ENCODE peak calls at places on chromosomes 7 and 10, in nine cellular contexts. G is endothelial cell of umbilical vein, K is esophagus muscularis mucosa, U is HCT116, F is stomach, N is HepG2, Q is suprapubic skin, D is spleen, S is GM23338. O is an unnamed sample.

GRCh38 chr7:46759711-46760480 is 822.0 kb downstream of the TNS3 start:
- DNase-seq in S (no peak), K (no peak), D (no peak), G (peak), N (no peak), Q (no peak), F (no peak), U (no peak), O (no peak)

GRCh38 chr7:73613954-73614735 is 10.2 kb downstream of the MLXIPL start:
- DNase-seq in S (no peak), D (no peak), F (no peak), G (no peak), U (no peak), N (peak), K (no peak), Q (no peak), O (no peak)

GRCh38 chr10:49736564-49737113 is 25.5 kb downstream of the OGDHL start:
- DNase-seq in K (peak), Q (no peak), G (no peak), D (no peak), U (no peak), N (no peak), S (no peak), F (no peak), O (no peak)

GRCh38 chr10:109047856-109048255 is 875.5 kb downstream of the XPNPEP1 start:
- DNase-seq in G (no peak), S (no peak), F (no peak), Q (peak), K (no peak), N (no peak), U (no peak), D (peak), O (no peak)

GRCh38 chr7:11727864-11728263 is 104.1 kb downstream of the THSD7A start:
- DNase-seq in K (no peak), N (no peak), F (no peak), D (no peak), Q (no peak), G (no peak), S (no peak), U (no peak), O (no peak)

GRCh38 chr7:129646369-129647021 is 35.0 kb downstream of the NRF1 start:
- DNase-seq in S (peak), N (no peak), D (no peak), F (no peak), Q (no peak), U (no peak), G (no peak), K (no peak), O (no peak)

GRCh38 chr10:89516149-89516832 is 19.1 kb downstream of the SLC16A12 start:
- DNase-seq in K (no peak), S (peak), G (no peak), U (no peak), Q (no peak), F (no peak), N (no peak), D (no peak), O (no peak)

GRCh38 chr7:154864531-154864908 is 138.4 kb downstream of the PAXIP1 start:
- DNase-seq in U (no peak), F (no peak), K (no peak), N (no peak), G (no peak), S (no peak), D (no peak), Q (no peak), O (no peak)

GRCh38 chr10:114043532-114044250 is at the start of gene ADRB1:
- DNase-seq in F (peak), G (peak), Q (peak), U (peak), N (peak), S (peak), D (peak), K (peak), O (peak)

GRCh38 chr10:112958275-112958995 is 8.4 kb downstream of the TCF7L2 start:
- DNase-seq in F (no peak), K (no peak), G (no peak), N (no peak), U (no peak), D (no peak), Q (no peak), S (peak), O (no peak)

GRCh38 chr7:23062452-23062851 is 43.1 kb upstream of the KLHL7 start:
- DNase-seq in Q (no peak), K (no peak), G (no peak), F (no peak), D (no peak), U (no peak), S (no peak), N (no peak), O (no peak)

GRCh38 chr10:20616056-20616671 is 280.9 kb downstream of the NEBL start:
- DNase-seq in D (no peak), U (no peak), S (no peak), F (no peak), K (no peak), G (no peak), Q (no peak), N (no peak), O (no peak)

GRCh38 chr10:672139-672538 is 17.3 kb downstream of the DIP2C start:
- DNase-seq in U (no peak), S (no peak), G (no peak), Q (no peak), K (no peak), N (no peak), D (no peak), F (no peak), O (no peak)

GRCh38 chr10:131848296-131848695 is 52.5 kb upstream of the PPP2R2D start:
- DNase-seq in U (no peak), S (no peak), Q (no peak), F (no peak), K (no peak), G (no peak), D (peak), N (no peak), O (no peak)

GRCh38 chr7:108249458-108249857 is 119.3 kb upstream of the LAMB4 start:
- DNase-seq in F (no peak), Q (no peak), S (no peak), K (no peak), D (no peak), N (peak), U (no peak), G (no peak), O (no peak)

GRCh38 chr7:1505731-1506550 is 1.8 kb upstream of the INTS1 start:
- DNase-seq in K (no peak), D (peak), S (no peak), F (no peak), U (no peak), Q (no peak), G (no peak), N (no peak), O (no peak)

GRCh38 chr7:157476201-157476600 is 139.4 kb downstream of the DNAJB6 start:
- DNase-seq in K (no peak), N (no peak), D (peak), F (peak), U (no peak), Q (no peak), G (no peak), S (no peak), O (no peak)

GRCh38 chr7:15674586-15674985 is 11.9 kb downstream of the MEOX2 start:
- DNase-seq in S (no peak), U (no peak), N (no peak), Q (no peak), F (no peak), D (no peak), G (no peak), K (no peak), O (no peak)

GRCh38 chr7:137975768-137976167 is 26.1 kb downstream of the CREB3L2 start:
- DNase-seq in U (no peak), Q (no peak), N (no peak), F (no peak), S (no peak), G (no peak), K (no peak), D (no peak), O (no peak)

GRCh38 chr10:48444266-48444665 is 137.8 kb downstream of the MAPK8 start:
- DNase-seq in S (peak), Q (no peak), K (peak), G (peak), N (peak), F (peak), D (no peak), U (peak), O (no peak)

GRCh38 chr7:11330717-11331116 is 357.0 kb downstream of the PHF14 start:
- DNase-seq in F (no peak), D (no peak), U (no peak), K (no peak), Q (no peak), S (no peak), N (no peak), G (no peak), O (no peak)

GRCh38 chr10:25843551-25844170 is 90.4 kb upstream of the MYO3A start:
- DNase-seq in Q (no peak), N (no peak), U (no peak), G (no peak), S (no peak), K (no peak), D (no peak), F (no peak), O (no peak)

GRCh38 chr7:75040512-75040911 is 33.1 kb downstream of the RCC1L start:
- DNase-seq in K (no peak), F (no peak), U (no peak), G (no peak), S (no peak), Q (no peak), N (no peak), D (no peak), O (no peak)

GRCh38 chr10:44993922-44994751 is 6.6 kb upstream of the ZNF22 start:
- DNase-seq in F (no peak), U (no peak), D (no peak), G (peak), K (peak), Q (no peak), S (no peak), N (peak), O (no peak)

GRCh38 chr7:27098493-27099223 is 2.9 kb upstream of the HOXA1 start:
- DNase-seq in Q (peak), K (no peak), S (peak), F (no peak), G (peak), U (no peak), D (no peak), N (no peak), O (no peak)

GRCh38 chr10:106078796-106079576 is 1085.5 kb downstream of the SORCS1 start:
- DNase-seq in S (peak), G (no peak), F (no peak), U (no peak), N (no peak), K (no peak), Q (no peak), D (no peak), O (no peak)

GRCh38 chr7:117190746-117191435 is 132.0 kb downstream of the WNT2 start:
- DNase-seq in K (no peak), Q (no peak), U (no peak), S (no peak), N (no peak), D (no peak), G (no peak), F (no peak), O (no peak)

GRCh38 chr10:30055094-30055701 is 4.2 kb downstream of the JCAD start:
- DNase-seq in F (no peak), N (no peak), Q (no peak), G (peak), K (no peak), S (no peak), D (no peak), U (no peak), O (no peak)

GRCh38 chr10:89043052-89043451 is 52.5 kb downstream of the FAS start:
- DNase-seq in N (no peak), K (no peak), G (no peak), U (no peak), F (no peak), D (no peak), Q (no peak), S (no peak), O (no peak)

GRCh38 chr7:33698692-33699128 is 206.6 kb upstream of the BMPER start:
- DNase-seq in G (no peak), N (peak), S (no peak), U (no peak), D (no peak), K (no peak), Q (no peak), F (no peak), O (no peak)

GRCh38 chr10:71087622-71088021 is 124.7 kb upstream of the UNC5B start:
- DNase-seq in D (no peak), N (no peak), G (no peak), S (no peak), F (peak), U (no peak), Q (peak), K (no peak), O (peak)

GRCh38 chr7:155986497-155987160 is 174.4 kb upstream of the SHH start:
- DNase-seq in S (no peak), N (no peak), F (no peak), K (no peak), Q (peak), U (no peak), D (no peak), G (no peak), O (no peak)

GRCh38 chr7:32053204-32053603 is 17.0 kb downstream of the PDE1C start:
- DNase-seq in F (no peak), G (no peak), N (no peak), D (no peak), U (no peak), K (no peak), Q (no peak), S (no peak), O (no peak)

GRCh38 chr10:128203028-128203427 is 76.8 kb upstream of the MKI67 start:
- DNase-seq in F (no peak), Q (no peak), D (no peak), G (no peak), N (no peak), K (peak), S (no peak), U (no peak), O (no peak)

GRCh38 chr10:119896937-119897336 is 4.4 kb downstream of the SEC23IP start:
- DNase-seq in U (no peak), G (no peak), F (peak), S (no peak), N (peak), D (no peak), Q (no peak), K (no peak), O (peak)

GRCh38 chr10:122057841-122058240 is 68.9 kb downstream of the TACC2 start:
- DNase-seq in N (no peak), F (no peak), D (no peak), U (no peak), Q (no peak), S (no peak), G (no peak), K (no peak), O (no peak)

GRCh38 chr10:122060250-122060649 is 71.3 kb downstream of the TACC2 start:
- DNase-seq in S (no peak), F (no peak), U (no peak), G (no peak), D (no peak), N (no peak), K (no peak), Q (no peak), O (no peak)

GRCh38 chr10:122068844-122069243 is 79.9 kb downstream of the TACC2 start:
- DNase-seq in Q (peak), D (peak), S (no peak), N (no peak), U (no peak), F (peak), G (no peak), K (no peak), O (no peak)

DNA sequence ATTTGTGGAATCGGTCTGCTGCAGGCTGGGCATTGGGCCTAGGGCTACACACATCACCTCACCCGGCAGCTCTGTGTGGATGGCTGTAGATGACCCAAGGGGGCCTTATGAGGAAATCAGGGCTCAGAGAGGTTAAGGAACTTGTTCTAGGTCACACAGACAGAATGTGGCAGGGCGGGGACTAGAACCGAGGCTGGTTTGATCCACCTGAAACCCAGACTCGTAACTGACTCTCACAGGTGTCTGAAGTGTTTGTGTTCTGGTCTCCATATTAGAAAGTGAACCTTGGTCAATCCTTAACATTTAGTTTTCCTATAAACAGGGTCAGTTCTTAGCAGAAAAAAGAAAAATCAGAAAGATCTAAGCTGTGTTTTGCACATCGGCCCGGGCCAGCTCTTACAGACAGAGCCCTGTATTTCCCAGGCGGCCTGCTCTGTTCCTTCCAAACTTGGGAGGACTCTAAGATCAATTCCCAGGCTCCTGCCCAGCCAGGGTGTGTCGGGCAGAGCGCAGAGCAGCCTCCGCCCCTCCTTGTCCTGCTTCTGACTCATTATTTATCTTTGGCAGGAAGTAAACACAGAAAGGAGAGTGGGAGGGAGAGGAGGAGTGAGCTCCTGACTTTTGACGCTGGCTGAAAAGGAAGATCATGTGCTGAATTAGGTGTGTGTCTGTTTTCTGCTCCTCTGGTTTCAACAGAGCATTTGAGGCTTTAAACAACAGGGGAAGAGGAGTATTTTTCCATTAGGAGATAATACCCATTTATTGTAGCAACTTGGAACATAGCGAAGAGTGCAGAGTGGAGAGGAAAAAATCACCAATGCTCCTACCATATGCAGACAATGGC is 74.1 kb downstream of the TACC2 start:
- DNase-seq in K (peak), N (peak), S (peak), D (peak), Q (peak), U (peak), F (peak), G (peak), O (peak)
- H3K4me3 ChIP-seq in K (no peak), N (peak), S (no peak), D (no peak), Q (no peak), U (peak), F (no peak), G (no peak), O (no peak)

GRCh38 chr10:31709028-31709427 is 219.6 kb downstream of the ARHGAP12 start:
- DNase-seq in S (no peak), F (no peak), G (peak), N (no peak), U (no peak), K (no peak), D (no peak), Q (no peak), O (no peak)

GRCh38 chr10:31706921-31707571 is 221.6 kb downstream of the ARHGAP12 start:
- DNase-seq in Q (peak), N (no peak), S (no peak), U (no peak), D (peak), K (no peak), G (peak), F (no peak), O (no peak)

GRCh38 chr10:31708513-31708912 is 220.1 kb downstream of the ARHGAP12 start:
- DNase-seq in F (no peak), G (peak), S (no peak), D (no peak), Q (no peak), U (no peak), K (no peak), N (no peak), O (no peak)

GRCh38 chr10:31706464-31706863 is 222.2 kb downstream of the ARHGAP12 start:
- DNase-seq in F (no peak), N (no peak), D (no peak), K (no peak), S (no peak), Q (no peak), U (no peak), G (peak), O (no peak)

GRCh38 chr10:31707578-31708411 is 220.8 kb downstream of the ARHGAP12 start:
- DNase-seq in S (no peak), K (no peak), D (no peak), F (no peak), G (peak), U (no peak), Q (no peak), N (no peak), O (no peak)
- H3K27ac ChIP-seq in S (no peak), K (peak), D (peak), F (peak), G (peak), U (no peak), Q (peak), N (no peak), O (peak)

DNA sequence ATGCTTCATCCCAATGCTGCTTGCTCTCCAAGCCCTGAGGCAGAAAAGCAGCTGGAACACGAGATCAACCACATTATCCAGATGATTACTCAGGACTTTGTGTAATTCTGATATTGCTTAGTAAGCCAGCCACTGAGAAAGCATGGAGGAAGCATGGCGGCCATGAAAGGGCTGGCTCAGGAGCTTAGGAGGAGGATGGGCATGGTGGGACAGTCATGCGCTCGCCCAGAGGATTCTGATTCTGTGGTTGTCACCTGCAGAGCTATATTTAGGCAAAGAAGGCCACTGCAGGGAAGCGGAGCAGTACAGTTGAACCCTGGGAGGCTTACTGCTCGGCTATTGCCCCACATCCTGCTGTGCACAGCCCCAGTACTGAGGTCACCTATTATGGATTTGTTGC is 128.7 kb upstream of the DNAJB12 start:
- DNase-seq in U (no peak), G (no peak), S (no peak), K (no peak), N (no peak), D (peak), Q (no peak), F (no peak), O (no peak)
- TF ChIP-seq POLR2AphosphoS5 in U (no peak), G (no peak), S (no peak), K (no peak), N (no peak), D (peak), Q (no peak), F (no peak), O (no peak)

GRCh38 chr10:133159611-133159949 is 439 bp upstream of the KNDC1 start:
- DNase-seq in G (no peak), K (no peak), N (no peak), D (no peak), U (no peak), S (no peak), Q (peak), F (no peak), O (no peak)

GRCh38 chr10:133158756-133159610 is 1.0 kb upstream of the KNDC1 start:
- DNase-seq in D (peak), Q (peak), F (no peak), N (no peak), S (peak), K (no peak), U (no peak), G (no peak), O (no peak)

GRCh38 chr10:133160813-133161471 is 923 bp downstream of the KNDC1 start:
- DNase-seq in F (no peak), U (no peak), S (peak), Q (peak), D (no peak), K (no peak), G (no peak), N (no peak), O (no peak)

GRCh38 chr10:133161486-133162051 is 1.6 kb downstream of the KNDC1 start:
- DNase-seq in G (no peak), D (no peak), K (no peak), S (peak), N (no peak), F (no peak), U (no peak), Q (no peak), O (no peak)

DNA sequence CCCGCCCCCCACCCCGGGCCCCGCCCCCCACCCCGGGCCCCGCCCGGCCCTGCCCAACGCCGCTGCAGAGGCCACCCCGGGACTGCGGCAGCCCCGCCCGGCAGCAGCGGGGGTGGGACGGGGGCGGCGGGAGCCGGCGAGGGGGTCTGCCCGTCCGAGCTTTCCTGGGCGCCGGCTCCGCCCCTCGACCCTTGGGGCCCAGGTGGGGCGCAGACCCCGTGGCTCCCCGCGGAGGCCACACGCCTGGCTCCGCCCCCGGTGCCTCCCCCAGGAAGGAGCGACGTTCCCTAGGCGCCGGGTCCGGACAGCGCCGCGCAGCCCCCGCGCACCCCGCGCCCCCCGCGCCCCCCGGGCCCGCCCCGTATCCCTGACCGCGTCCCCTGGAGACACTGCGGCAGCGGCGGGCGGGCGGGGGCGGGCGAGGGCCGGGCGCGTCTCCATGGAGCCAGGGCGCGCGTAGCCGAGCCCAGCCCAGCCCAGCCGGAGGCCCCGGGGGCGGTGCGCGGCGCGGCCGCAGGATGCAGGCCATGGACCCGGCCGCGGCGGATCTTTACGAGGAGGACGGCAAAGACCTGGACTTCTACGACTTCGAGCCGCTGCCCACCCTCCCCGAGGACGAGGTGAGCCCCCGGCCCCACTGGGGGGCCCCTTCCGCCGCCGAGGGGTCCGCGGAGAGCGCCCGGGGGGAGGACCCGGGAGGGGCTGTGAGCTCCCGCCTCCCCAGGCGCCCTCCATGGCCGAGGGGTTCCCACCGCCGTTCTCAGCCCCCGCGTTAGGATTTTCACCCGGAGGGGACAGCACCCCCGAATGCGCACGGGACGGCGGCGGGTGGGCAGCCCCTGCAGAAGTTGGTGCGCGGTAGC is at the start of gene KNDC1:
- DNase-seq in K (no peak), U (no peak), S (peak), D (peak), Q (no peak), G (no peak), N (no peak), F (no peak), O (no peak)
- H3K4me3 ChIP-seq in K (peak), U (peak), S (peak), D (peak), Q (peak), G (no peak), N (peak), F (peak), O (peak)

O was measured in prostate gland.